ENCODE peak calls at places on chromosome 11, in five cellular contexts. T is mesendoderm, D is HCT116, P is body of pancreas, N is GM12878. Q is an unnamed sample.

GRCh38 chr11:23932485-23932898 is 564.4 kb upstream of the LUZP2 start:
- DNase-seq in T (peak), D (no peak), P (no peak), N (no peak), Q (peak)

GRCh38 chr11:18005376-18006129 is 7.3 kb downstream of the SERGEF start:
- DNase-seq in T (peak), D (no peak), P (no peak), N (no peak), Q (no peak)

GRCh38 chr11:107882095-107882820 is 23.7 kb upstream of the SLC35F2 start:
- DNase-seq in T (peak), D (no peak), P (no peak), N (no peak), Q (no peak)

GRCh38 chr11:13152736-13153541 is 124.7 kb upstream of the BMAL1 start:
- DNase-seq in T (peak), D (no peak), P (no peak), N (no peak), Q (peak)

GRCh38 chr11:117010808-117011540 is 87.3 kb downstream of the SIK3 start:
- DNase-seq in T (no peak), D (no peak), P (no peak), N (no peak), Q (peak)

GRCh38 chr11:3206128-3206921 is 12.3 kb downstream of the MRGPRG start:
- DNase-seq in T (no peak), D (no peak), P (no peak), N (no peak), Q (no peak)

GRCh38 chr11:75656044-75656726 is 12.7 kb downstream of the MAP6 start:
- DNase-seq in T (peak), D (no peak), P (no peak), N (no peak), Q (no peak)

GRCh38 chr11:86161373-86162255 is 82.9 kb upstream of the EED start:
- DNase-seq in T (no peak), D (no peak), P (no peak), N (no peak), Q (no peak)

GRCh38 chr11:2647953-2648352 is 51.8 kb downstream of the KCNQ1OT1 start:
- DNase-seq in T (no peak), D (no peak), P (no peak), N (no peak), Q (no peak)

GRCh38 chr11:134464196-134464595 is 52.2 kb upstream of the B3GAT1 start:
- DNase-seq in T (no peak), D (no peak), P (no peak), N (no peak), Q (no peak)

GRCh38 chr11:10397226-10397987 is 57.7 kb upstream of the AMPD3 start:
- DNase-seq in T (no peak), D (no peak), P (no peak), N (no peak), Q (no peak)

GRCh38 chr11:64357904-64358535 is 942 bp upstream of the RPS6KA4 start:
- DNase-seq in T (no peak), D (no peak), P (no peak), N (no peak), Q (no peak)

DNA sequence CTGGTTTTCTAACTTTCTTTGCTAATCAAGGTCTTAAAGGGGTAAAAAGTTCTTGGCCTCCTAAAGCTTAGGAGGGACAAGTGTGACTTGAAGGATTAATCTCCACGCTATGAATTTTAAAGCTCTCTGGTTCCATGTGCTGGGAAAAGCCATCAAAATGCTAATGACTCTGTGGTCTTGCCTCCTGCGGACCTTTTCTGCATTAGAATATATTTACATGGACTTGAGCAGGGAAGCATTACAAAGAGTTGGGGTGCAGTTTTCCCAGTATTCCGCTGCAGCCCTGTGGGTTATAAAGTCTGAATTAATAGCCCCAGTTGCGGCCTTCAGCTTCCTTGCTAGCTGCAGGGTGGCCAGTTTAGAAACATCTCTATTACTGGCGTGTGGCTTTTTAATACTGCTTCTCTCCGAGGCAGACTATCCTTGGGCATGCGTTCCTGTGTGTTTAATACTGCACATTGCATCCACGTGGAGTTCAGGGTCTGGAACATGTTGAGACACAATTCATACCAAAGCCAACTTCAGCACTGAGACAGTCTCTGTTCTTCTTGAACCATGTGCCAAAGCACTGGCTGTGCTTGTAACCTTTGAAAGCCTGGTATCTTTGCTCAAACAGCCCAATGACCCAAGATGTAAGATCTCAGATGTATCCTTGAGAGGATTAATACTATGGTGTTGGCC is 27.3 kb downstream of the TSPAN18 start:
- DNase-seq in T (no peak), D (no peak), P (no peak), N (no peak), Q (no peak)
- H3K27ac ChIP-seq in T (no peak), D (no peak), P (no peak), N (no peak), Q (no peak)

GRCh38 chr11:126751242-126751641 is 249.3 kb downstream of the KIRREL3 start:
- DNase-seq in T (no peak), D (no peak), P (no peak), N (no peak), Q (peak)
- H3K4me3 ChIP-seq in T (no peak), D (no peak), P (no peak), N (no peak), Q (no peak)

DNA sequence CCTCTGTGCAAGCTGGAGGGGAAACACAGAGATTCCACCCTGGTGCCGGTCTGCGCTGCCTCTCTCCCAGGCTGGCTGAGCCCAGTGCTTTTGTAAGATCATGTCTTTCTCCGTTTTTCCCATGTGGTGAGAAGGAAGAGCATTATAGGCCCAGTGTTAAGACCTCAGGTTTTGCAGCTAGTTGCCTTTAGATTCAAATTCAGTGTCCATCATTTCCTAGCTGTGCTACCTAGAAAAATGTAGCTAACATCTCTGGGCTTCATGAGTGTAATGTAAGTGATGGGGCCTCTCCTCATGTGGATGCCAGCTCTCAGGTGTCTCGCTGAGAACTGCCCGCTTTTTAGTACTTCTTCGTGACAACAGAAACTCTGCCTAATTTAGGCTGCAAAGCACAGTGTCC is 456 bp upstream of the ELF5 start:
- DNase-seq in T (no peak), D (no peak), P (no peak), N (no peak), Q (no peak)
- H3K27ac ChIP-seq in T (no peak), D (no peak), P (no peak), N (no peak), Q (no peak)

GRCh38 chr11:91133361-91133760 is 910.5 kb upstream of the CHORDC1 start:
- DNase-seq in T (peak), D (no peak), P (no peak), N (no peak), Q (peak)
- H3K4me3 ChIP-seq in T (no peak), D (no peak), P (no peak), N (no peak), Q (no peak)

Q was measured in fibroblast of lung.